ENCODE peak calls at places on chromosome 14, in eight cellular contexts. One of them, this sample, is unnamed.
A peak's percentile ranks its signal among the peaks of the same experiment; 100 is the strongest.

GRCh38 chr14:99684356-99684952 is 356 bp downstream of the CYP46A1 start:
- DNase-seq in K562: no peak
- DNase-seq in A549: no peak
- DNase-seq in sigmoid colon: no peak
- DNase-seq in ovary: no peak
- DNase-seq in SK-N-SH: no peak
- DNase-seq in transverse colon: no peak
- DNase-seq in HepG2: no peak
- DNase-seq in this sample: no peak

GRCh38 chr14:59439256-59440015 is 25.7 kb downstream of the GPR135 start:
- DNase-seq in K562: no peak
- DNase-seq in SK-N-SH: no peak
- DNase-seq in sigmoid colon: no peak
- DNase-seq in ovary: no peak
- DNase-seq in HepG2: no peak
- DNase-seq in A549: no peak
- DNase-seq in transverse colon: no peak
- DNase-seq in this sample: no peak

GRCh38 chr14:103899316-103899715 is 28.9 kb upstream of the TDRD9 start:
- DNase-seq in transverse colon: no peak
- DNase-seq in K562: no peak
- DNase-seq in sigmoid colon: no peak
- DNase-seq in HepG2: no peak
- DNase-seq in ovary: no peak
- DNase-seq in A549: no peak
- DNase-seq in SK-N-SH: peak; percentile 32
- DNase-seq in this sample: no peak

GRCh38 chr14:54108481-54109471 is 152.2 kb upstream of the BMP4 start:
- DNase-seq in ovary: no peak
- DNase-seq in HepG2: peak; percentile 96
- DNase-seq in A549: no peak
- DNase-seq in sigmoid colon: no peak
- DNase-seq in SK-N-SH: no peak
- DNase-seq in K562: no peak
- DNase-seq in transverse colon: no peak
- DNase-seq in this sample: no peak

GRCh38 chr14:94038921-94039629 is 12.9 kb downstream of the OTUB2 start:
- DNase-seq in sigmoid colon: no peak
- DNase-seq in HepG2: no peak
- DNase-seq in K562: no peak
- DNase-seq in transverse colon: no peak
- DNase-seq in A549: no peak
- DNase-seq in SK-N-SH: no peak
- DNase-seq in ovary: no peak
- DNase-seq in this sample: no peak

GRCh38 chr14:74595006-74595735 is 16.9 kb downstream of the LTBP2 start:
- DNase-seq in ovary: peak; percentile 83
- DNase-seq in sigmoid colon: peak; percentile 87
- DNase-seq in transverse colon: peak; percentile 36
- DNase-seq in K562: no peak
- DNase-seq in SK-N-SH: peak; percentile 70
- DNase-seq in A549: no peak
- DNase-seq in HepG2: no peak
- DNase-seq in this sample: no peak

GRCh38 chr14:67285876-67286452 is 44.7 kb downstream of the PALS1 start:
- DNase-seq in transverse colon: no peak
- DNase-seq in A549: peak; percentile 30
- DNase-seq in ovary: no peak
- DNase-seq in K562: no peak
- DNase-seq in sigmoid colon: no peak
- DNase-seq in SK-N-SH: peak; percentile 29
- DNase-seq in HepG2: peak; percentile 25
- DNase-seq in this sample: no peak

GRCh38 chr14:75832621-75833297 is 149.0 kb downstream of the TGFB3 start:
- DNase-seq in transverse colon: no peak
- DNase-seq in SK-N-SH: no peak
- DNase-seq in sigmoid colon: no peak
- DNase-seq in HepG2: no peak
- DNase-seq in ovary: no peak
- DNase-seq in A549: no peak
- DNase-seq in K562: peak; percentile 68
- DNase-seq in this sample: no peak

GRCh38 chr14:95500772-95501401 is 15.6 kb downstream of the SYNE3 start:
- DNase-seq in SK-N-SH: no peak
- DNase-seq in K562: no peak
- DNase-seq in A549: no peak
- DNase-seq in HepG2: no peak
- DNase-seq in ovary: no peak
- DNase-seq in transverse colon: no peak
- DNase-seq in sigmoid colon: no peak
- DNase-seq in this sample: no peak

GRCh38 chr14:77988966-77989365 is 181.2 kb upstream of the NRXN3 start:
- DNase-seq in HepG2: peak; percentile 6
- DNase-seq in ovary: no peak
- DNase-seq in sigmoid colon: no peak
- DNase-seq in K562: peak; percentile 27
- DNase-seq in SK-N-SH: no peak
- DNase-seq in transverse colon: no peak
- DNase-seq in A549: no peak
- DNase-seq in this sample: no peak

GRCh38 chr14:101412741-101413140 is 148.6 kb upstream of the DIO3 start:
- DNase-seq in K562: no peak
- DNase-seq in sigmoid colon: no peak
- DNase-seq in ovary: no peak
- DNase-seq in A549: peak; percentile 63
- DNase-seq in HepG2: peak; percentile 86
- DNase-seq in SK-N-SH: no peak
- DNase-seq in transverse colon: no peak
- DNase-seq in this sample: no peak

GRCh38 chr14:90140956-90141316 is 79.1 kb downstream of the KCNK13 start:
- DNase-seq in transverse colon: no peak
- DNase-seq in K562: no peak
- DNase-seq in ovary: no peak
- DNase-seq in HepG2: no peak
- DNase-seq in A549: peak; percentile 12
- DNase-seq in sigmoid colon: no peak
- DNase-seq in SK-N-SH: no peak
- DNase-seq in this sample: no peak

GRCh38 chr14:84128025-84128424 is 1401.9 kb upstream of the FLRT2 start:
- DNase-seq in SK-N-SH: no peak
- DNase-seq in K562: no peak
- DNase-seq in sigmoid colon: no peak
- DNase-seq in A549: no peak
- DNase-seq in ovary: no peak
- DNase-seq in HepG2: no peak
- DNase-seq in transverse colon: no peak
- DNase-seq in this sample: no peak

GRCh38 chr14:88983755-88984154 is 159.3 kb downstream of the TTC8 start:
- DNase-seq in SK-N-SH: no peak
- DNase-seq in sigmoid colon: no peak
- DNase-seq in K562: no peak
- DNase-seq in HepG2: no peak
- DNase-seq in A549: peak; percentile 57
- DNase-seq in ovary: no peak
- DNase-seq in transverse colon: no peak
- DNase-seq in this sample: no peak

GRCh38 chr14:24171422-24172260 is at the start of gene REC8:
- DNase-seq in HepG2: no peak
- DNase-seq in K562: no peak
- DNase-seq in transverse colon: peak; percentile 74
- DNase-seq in A549: no peak
- DNase-seq in SK-N-SH: peak; percentile 97
- DNase-seq in sigmoid colon: peak; percentile 95
- DNase-seq in ovary: peak; percentile 66
- DNase-seq in this sample: peak; percentile 82

GRCh38 chr14:73757876-73758391 is 43.8 kb upstream of the PNMA1 start:
- DNase-seq in A549: no peak
- DNase-seq in sigmoid colon: peak; percentile 70
- DNase-seq in HepG2: no peak
- DNase-seq in transverse colon: no peak
- DNase-seq in K562: no peak
- DNase-seq in SK-N-SH: peak; percentile 79
- DNase-seq in ovary: peak; percentile 40
- DNase-seq in this sample: no peak

GRCh38 chr14:91343051-91343450 is 74.6 kb downstream of the CCDC88C start:
- DNase-seq in HepG2: no peak
- DNase-seq in K562: no peak
- DNase-seq in transverse colon: no peak
- DNase-seq in SK-N-SH: no peak
- DNase-seq in A549: no peak
- DNase-seq in ovary: no peak
- DNase-seq in sigmoid colon: no peak
- DNase-seq in this sample: no peak

GRCh38 chr14:68173227-68173972 is 353.8 kb downstream of the RAD51B start:
- DNase-seq in SK-N-SH: no peak
- DNase-seq in transverse colon: no peak
- DNase-seq in ovary: no peak
- DNase-seq in A549: no peak
- DNase-seq in HepG2: no peak
- DNase-seq in sigmoid colon: no peak
- DNase-seq in K562: no peak
- DNase-seq in this sample: no peak

GRCh38 chr14:99129998-99130397 is 142.0 kb downstream of the BCL11B start:
- DNase-seq in K562: no peak
- DNase-seq in A549: no peak
- DNase-seq in transverse colon: no peak
- DNase-seq in HepG2: no peak
- DNase-seq in ovary: no peak
- DNase-seq in sigmoid colon: peak; percentile 25
- DNase-seq in SK-N-SH: no peak
- DNase-seq in this sample: no peak

GRCh38 chr14:72736791-72737559 is 156.9 kb downstream of the DPF3 start:
- DNase-seq in A549: no peak
- DNase-seq in transverse colon: no peak
- DNase-seq in K562: no peak
- DNase-seq in HepG2: no peak
- DNase-seq in SK-N-SH: peak; percentile 68
- DNase-seq in sigmoid colon: no peak
- DNase-seq in ovary: no peak
- DNase-seq in this sample: no peak

GRCh38 chr14:104178279-104178678 is 39.9 kb downstream of the KIF26A start:
- DNase-seq in SK-N-SH: no peak
- DNase-seq in transverse colon: no peak
- DNase-seq in HepG2: no peak
- DNase-seq in sigmoid colon: no peak
- DNase-seq in A549: no peak
- DNase-seq in K562: no peak
- DNase-seq in ovary: no peak
- DNase-seq in this sample: no peak

GRCh38 chr14:54331516-54331915 is 65.3 kb upstream of the CDKN3 start:
- DNase-seq in SK-N-SH: no peak
- DNase-seq in A549: no peak
- DNase-seq in transverse colon: no peak
- DNase-seq in HepG2: no peak
- DNase-seq in ovary: no peak
- DNase-seq in K562: no peak
- DNase-seq in sigmoid colon: no peak
- DNase-seq in this sample: no peak

GRCh38 chr14:93880025-93880820 is 46.9 kb upstream of the FAM181A start:
- DNase-seq in ovary: no peak
- DNase-seq in transverse colon: no peak
- DNase-seq in sigmoid colon: peak; percentile 65
- DNase-seq in A549: no peak
- DNase-seq in K562: no peak
- DNase-seq in SK-N-SH: no peak
- DNase-seq in HepG2: no peak
- DNase-seq in this sample: no peak

GRCh38 chr14:70934502-70935134 is 27.4 kb downstream of the PCNX1 start:
- DNase-seq in transverse colon: no peak
- DNase-seq in sigmoid colon: no peak
- DNase-seq in SK-N-SH: no peak
- DNase-seq in A549: no peak
- DNase-seq in ovary: no peak
- DNase-seq in HepG2: peak; percentile 29
- DNase-seq in K562: no peak
- DNase-seq in this sample: peak; percentile 34
- TF ChIP-seq EP300 in transverse colon: no peak
- TF ChIP-seq EP300 in sigmoid colon: no peak
- TF ChIP-seq EP300 in SK-N-SH: no peak
- TF ChIP-seq EP300 in A549: no peak
- TF ChIP-seq EP300 in ovary: no peak
- TF ChIP-seq EP300 in HepG2: no peak
- TF ChIP-seq EP300 in K562: no peak
- TF ChIP-seq EP300 in this sample: no peak

DNA sequence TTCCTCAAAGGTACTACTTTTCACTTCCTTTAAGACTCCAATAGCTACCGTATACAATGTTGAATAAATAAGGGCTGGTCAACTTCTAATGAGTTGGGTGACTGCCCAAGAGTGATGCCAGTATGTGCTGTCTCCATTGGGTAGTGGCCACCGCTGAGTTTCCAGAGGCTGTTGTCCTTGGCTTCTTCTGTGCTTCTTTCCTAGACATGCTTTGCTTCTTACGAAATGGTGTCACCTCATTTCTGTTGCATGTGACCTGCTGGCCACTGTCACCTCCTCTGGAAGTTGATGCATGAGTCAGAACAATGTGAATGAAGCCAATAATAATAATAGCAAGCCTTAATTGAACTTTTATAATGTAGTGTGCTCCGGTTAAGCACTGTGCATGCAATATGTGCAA is 7.5 kb upstream of the NID2 start:
- DNase-seq in SK-N-SH: no peak
- DNase-seq in A549: no peak
- DNase-seq in ovary: no peak
- DNase-seq in K562: no peak
- DNase-seq in sigmoid colon: no peak
- DNase-seq in HepG2: no peak
- DNase-seq in transverse colon: no peak
- DNase-seq in this sample: no peak
- TF ChIP-seq EP300 in SK-N-SH: no peak
- TF ChIP-seq EP300 in A549: no peak
- TF ChIP-seq EP300 in ovary: no peak
- TF ChIP-seq EP300 in K562: no peak
- TF ChIP-seq EP300 in sigmoid colon: no peak
- TF ChIP-seq EP300 in HepG2: no peak
- TF ChIP-seq EP300 in transverse colon: no peak
- TF ChIP-seq EP300 in this sample: no peak

DNA sequence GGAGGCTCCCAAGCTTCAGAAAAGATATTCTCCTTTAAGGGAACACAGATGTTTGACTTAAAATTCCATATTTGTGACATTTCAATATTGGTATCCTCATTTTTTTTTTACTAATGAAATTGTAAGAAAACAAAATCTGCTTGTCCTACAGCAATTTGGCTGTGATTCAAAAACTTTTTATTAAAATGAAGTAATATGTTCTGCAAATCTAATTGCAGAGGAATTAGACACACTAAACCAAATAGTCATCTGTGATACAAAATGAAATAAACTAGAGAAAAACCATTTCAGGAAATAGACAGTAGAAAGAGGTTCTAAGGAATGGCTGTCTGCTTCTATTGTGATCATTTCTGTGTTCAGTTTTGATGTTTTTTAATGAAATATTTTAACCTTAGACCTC is 50.1 kb upstream of the HIF1A start:
- DNase-seq in K562: no peak
- DNase-seq in transverse colon: no peak
- DNase-seq in SK-N-SH: peak; percentile 8
- DNase-seq in A549: no peak
- DNase-seq in ovary: no peak
- DNase-seq in HepG2: no peak
- DNase-seq in sigmoid colon: no peak
- DNase-seq in this sample: no peak
- TF ChIP-seq EP300 in K562: no peak
- TF ChIP-seq EP300 in transverse colon: no peak
- TF ChIP-seq EP300 in SK-N-SH: no peak
- TF ChIP-seq EP300 in A549: no peak
- TF ChIP-seq EP300 in ovary: no peak
- TF ChIP-seq EP300 in HepG2: no peak
- TF ChIP-seq EP300 in sigmoid colon: no peak
- TF ChIP-seq EP300 in this sample: no peak

GRCh38 chr14:22434901-22435565 is 154.0 kb downstream of the DAD1 start:
- DNase-seq in ovary: no peak
- DNase-seq in A549: no peak
- DNase-seq in HepG2: no peak
- DNase-seq in sigmoid colon: no peak
- DNase-seq in SK-N-SH: no peak
- DNase-seq in transverse colon: no peak
- DNase-seq in K562: no peak
- DNase-seq in this sample: no peak
- TF ChIP-seq EP300 in ovary: no peak
- TF ChIP-seq EP300 in A549: no peak
- TF ChIP-seq EP300 in HepG2: no peak
- TF ChIP-seq EP300 in sigmoid colon: no peak
- TF ChIP-seq EP300 in SK-N-SH: no peak
- TF ChIP-seq EP300 in transverse colon: no peak
- TF ChIP-seq EP300 in K562: no peak
- TF ChIP-seq EP300 in this sample: no peak